ENCODE peak calls at places on chromosomes 4 and X, in six cellular contexts. One of them, this sample, is unnamed.
A peak's percentile ranks its signal among the peaks of the same experiment; 100 is the strongest.

GRCh38 chr4:2320746-2321145 is 58.8 kb upstream of the MXD4 start:
- DNase-seq in activated CD8-positive, alpha-beta T cell treated with anti-CD3 and anti-CD28 coated beads, Interleukin-2, amount 10 ng/mL, durations not matched to agents 7 days and 5 days: no peak
- DNase-seq in glutamatergic neuron: no peak
- DNase-seq in activated CD4-positive, alpha-beta T cell treated with anti-CD3 and anti-CD28 coated beads, Interleukin-2, amount 10 ng/mL, durations not matched to agents 7 days and 5 days: no peak
- DNase-seq in astrocyte of the spinal cord: no peak
- DNase-seq in AG09309: no peak
- DNase-seq in this sample: no peak

GRCh38 chr4:80454561-80454960 is 119.0 kb downstream of the CFAP299 start:
- DNase-seq in activated CD8-positive, alpha-beta T cell treated with anti-CD3 and anti-CD28 coated beads, Interleukin-2, amount 10 ng/mL, durations not matched to agents 7 days and 5 days: no peak
- DNase-seq in glutamatergic neuron: no peak
- DNase-seq in activated CD4-positive, alpha-beta T cell treated with anti-CD3 and anti-CD28 coated beads, Interleukin-2, amount 10 ng/mL, durations not matched to agents 7 days and 5 days: no peak
- DNase-seq in astrocyte of the spinal cord: no peak
- DNase-seq in AG09309: no peak
- DNase-seq in this sample: no peak

GRCh38 chrX:65587616-65588526 is 53.3 kb upstream of the LAS1L start:
- DNase-seq in activated CD8-positive, alpha-beta T cell treated with anti-CD3 and anti-CD28 coated beads, Interleukin-2, amount 10 ng/mL, durations not matched to agents 7 days and 5 days: no peak
- DNase-seq in glutamatergic neuron: no peak
- DNase-seq in activated CD4-positive, alpha-beta T cell treated with anti-CD3 and anti-CD28 coated beads, Interleukin-2, amount 10 ng/mL, durations not matched to agents 7 days and 5 days: no peak
- DNase-seq in astrocyte of the spinal cord: peak; percentile 58
- DNase-seq in AG09309: peak; percentile 21
- DNase-seq in this sample: no peak

GRCh38 chr4:8409271-8410065 is 31.1 kb downstream of the ACOX3 start:
- DNase-seq in activated CD8-positive, alpha-beta T cell treated with anti-CD3 and anti-CD28 coated beads, Interleukin-2, amount 10 ng/mL, durations not matched to agents 7 days and 5 days: peak; percentile 80
- DNase-seq in glutamatergic neuron: no peak
- DNase-seq in activated CD4-positive, alpha-beta T cell treated with anti-CD3 and anti-CD28 coated beads, Interleukin-2, amount 10 ng/mL, durations not matched to agents 7 days and 5 days: peak; percentile 75
- DNase-seq in astrocyte of the spinal cord: peak; percentile 19
- DNase-seq in AG09309: no peak
- DNase-seq in this sample: peak; percentile 77

GRCh38 chr4:137738377-137738990 is 206.2 kb upstream of the PCDH18 start:
- DNase-seq in activated CD8-positive, alpha-beta T cell treated with anti-CD3 and anti-CD28 coated beads, Interleukin-2, amount 10 ng/mL, durations not matched to agents 7 days and 5 days: no peak
- DNase-seq in glutamatergic neuron: no peak
- DNase-seq in activated CD4-positive, alpha-beta T cell treated with anti-CD3 and anti-CD28 coated beads, Interleukin-2, amount 10 ng/mL, durations not matched to agents 7 days and 5 days: no peak
- DNase-seq in astrocyte of the spinal cord: no peak
- DNase-seq in AG09309: no peak
- DNase-seq in this sample: no peak

GRCh38 chrX:21748235-21748634 is 9.7 kb downstream of the SMPX start:
- DNase-seq in activated CD8-positive, alpha-beta T cell treated with anti-CD3 and anti-CD28 coated beads, Interleukin-2, amount 10 ng/mL, durations not matched to agents 7 days and 5 days: no peak
- DNase-seq in glutamatergic neuron: no peak
- DNase-seq in activated CD4-positive, alpha-beta T cell treated with anti-CD3 and anti-CD28 coated beads, Interleukin-2, amount 10 ng/mL, durations not matched to agents 7 days and 5 days: no peak
- DNase-seq in astrocyte of the spinal cord: no peak
- DNase-seq in AG09309: no peak
- DNase-seq in this sample: no peak

GRCh38 chrX:110987292-110987691 is 108.7 kb upstream of the PAK3 start:
- DNase-seq in activated CD8-positive, alpha-beta T cell treated with anti-CD3 and anti-CD28 coated beads, Interleukin-2, amount 10 ng/mL, durations not matched to agents 7 days and 5 days: no peak
- DNase-seq in glutamatergic neuron: peak; percentile 19
- DNase-seq in activated CD4-positive, alpha-beta T cell treated with anti-CD3 and anti-CD28 coated beads, Interleukin-2, amount 10 ng/mL, durations not matched to agents 7 days and 5 days: no peak
- DNase-seq in astrocyte of the spinal cord: no peak
- DNase-seq in AG09309: no peak
- DNase-seq in this sample: no peak

GRCh38 chrX:41344053-41344452 is 10.1 kb downstream of the DDX3X start:
- DNase-seq in activated CD8-positive, alpha-beta T cell treated with anti-CD3 and anti-CD28 coated beads, Interleukin-2, amount 10 ng/mL, durations not matched to agents 7 days and 5 days: no peak
- DNase-seq in glutamatergic neuron: no peak
- DNase-seq in activated CD4-positive, alpha-beta T cell treated with anti-CD3 and anti-CD28 coated beads, Interleukin-2, amount 10 ng/mL, durations not matched to agents 7 days and 5 days: no peak
- DNase-seq in astrocyte of the spinal cord: no peak
- DNase-seq in AG09309: no peak
- DNase-seq in this sample: no peak

GRCh38 chr4:141731481-141731880 is 95.1 kb downstream of the IL15 start:
- DNase-seq in activated CD8-positive, alpha-beta T cell treated with anti-CD3 and anti-CD28 coated beads, Interleukin-2, amount 10 ng/mL, durations not matched to agents 7 days and 5 days: no peak
- DNase-seq in glutamatergic neuron: no peak
- DNase-seq in activated CD4-positive, alpha-beta T cell treated with anti-CD3 and anti-CD28 coated beads, Interleukin-2, amount 10 ng/mL, durations not matched to agents 7 days and 5 days: no peak
- DNase-seq in astrocyte of the spinal cord: no peak
- DNase-seq in AG09309: no peak
- DNase-seq in this sample: no peak

GRCh38 chr4:145546556-145546955 is 64.9 kb downstream of the SMAD1 start:
- DNase-seq in activated CD8-positive, alpha-beta T cell treated with anti-CD3 and anti-CD28 coated beads, Interleukin-2, amount 10 ng/mL, durations not matched to agents 7 days and 5 days: no peak
- DNase-seq in glutamatergic neuron: no peak
- DNase-seq in activated CD4-positive, alpha-beta T cell treated with anti-CD3 and anti-CD28 coated beads, Interleukin-2, amount 10 ng/mL, durations not matched to agents 7 days and 5 days: no peak
- DNase-seq in astrocyte of the spinal cord: peak; percentile 47
- DNase-seq in AG09309: no peak
- DNase-seq in this sample: no peak

GRCh38 chr4:55161739-55162138 is 36.3 kb upstream of the KDR start:
- DNase-seq in activated CD8-positive, alpha-beta T cell treated with anti-CD3 and anti-CD28 coated beads, Interleukin-2, amount 10 ng/mL, durations not matched to agents 7 days and 5 days: no peak
- DNase-seq in glutamatergic neuron: no peak
- DNase-seq in activated CD4-positive, alpha-beta T cell treated with anti-CD3 and anti-CD28 coated beads, Interleukin-2, amount 10 ng/mL, durations not matched to agents 7 days and 5 days: no peak
- DNase-seq in astrocyte of the spinal cord: no peak
- DNase-seq in AG09309: no peak
- DNase-seq in this sample: no peak